ENCODE peak calls at places on chromosomes 11 and 22, in seven cellular contexts. T is T-cell; P is amygdala; Z is H9; G is CD8-positive, alpha-beta T cell; N is endodermal cell; X is T-helper 2 cell. F is an unnamed sample.

GRCh38 chr11:71355266-71355665 is 92.9 kb downstream of the DHCR7 start:
- DNase-seq in T (no peak), P (no peak), Z (no peak), G (no peak), N (no peak), X (no peak), F (no peak)

GRCh38 chr22:29344137-29344536 is 28.6 kb upstream of the RASL10A start:
- DNase-seq in T (no peak), P (no peak), Z (no peak), G (no peak), N (no peak), X (no peak), F (no peak)

GRCh38 chr11:68038718-68039525 is at the start of gene TCIRG1:
- DNase-seq in T (peak), P (no peak), Z (peak), G (peak), N (peak), X (peak), F (peak)

GRCh38 chr22:39150848-39151215 is 1.6 kb downstream of the CBX7 start:
- DNase-seq in T (no peak), P (no peak), Z (no peak), G (no peak), N (peak), X (no peak), F (no peak)

GRCh38 chr11:76872959-76873827 is 12.5 kb downstream of the ACER3 start:
- DNase-seq in T (no peak), P (no peak), Z (no peak), G (no peak), N (no peak), X (no peak), F (no peak)

GRCh38 chr11:9629064-9629463 is 34.8 kb upstream of the SWAP70 start:
- DNase-seq in T (no peak), P (no peak), Z (no peak), G (no peak), N (peak), X (no peak), F (no peak)

GRCh38 chr11:120564573-120565301 is 53.2 kb downstream of the GRIK4 start:
- DNase-seq in T (no peak), P (peak), Z (peak), G (no peak), N (peak), X (no peak), F (no peak)

GRCh38 chr22:23097412-23098229 is 27.3 kb downstream of the GNAZ start:
- DNase-seq in T (no peak), P (no peak), Z (no peak), G (no peak), N (no peak), X (no peak), F (no peak)

GRCh38 chr22:21568207-21569075 is 927 bp downstream of the UBE2L3 start:
- DNase-seq in T (no peak), P (no peak), Z (no peak), G (peak), N (peak), X (no peak), F (no peak)

F was measured in activated gamma-delta T cell treated with anti-CD3 and anti-CD28 coated beads, Interleukin-2, amount 50 U/mL, for 16 hours.